ENCODE peak calls at places on chromosome 14, in eight cellular contexts. W, K, F, R, N, S, A and L are unnamed samples. For H3K27me3 and H3K4me1, the result is how much of the 10 kb centered on the place peaks cover.

GRCh38 chr14:24079521-24080141 is 8.3 kb downstream of the CPNE6 start:
- DNase-seq in W (no peak), K (no peak), F (no peak), R (no peak), N (no peak), S (peak), A (no peak), L (no peak)

GRCh38 chr14:99946652-99947489 is 118.4 kb upstream of the EVL start:
- DNase-seq in W (no peak), K (no peak), F (no peak), R (peak), N (peak), S (peak), A (peak), L (no peak)

GRCh38 chr14:72965249-72965648 is 39.0 kb downstream of the DCAF4 start:
- DNase-seq in W (no peak), K (no peak), F (no peak), R (no peak), N (no peak), S (no peak), A (no peak), L (no peak)

GRCh38 chr14:105864116-105864515 is 337.7 kb downstream of the TMEM121 start:
- DNase-seq in W (no peak), K (peak), F (no peak), R (peak), N (no peak), S (no peak), A (peak), L (no peak)

GRCh38 chr14:103932791-103933490 is 4.7 kb downstream of the TDRD9 start:
- DNase-seq in W (no peak), K (no peak), F (no peak), R (no peak), N (no peak), S (no peak), A (no peak), L (no peak)

GRCh38 chr14:24389266-24389855 is 9.4 kb upstream of the NYNRIN start:
- DNase-seq in W (no peak), K (no peak), F (no peak), R (no peak), N (no peak), S (no peak), A (no peak), L (no peak)

GRCh38 chr14:21248338-21248737 is 20.9 kb downstream of the HNRNPC start:
- DNase-seq in W (no peak), K (no peak), F (no peak), R (no peak), N (no peak), S (no peak), A (no peak), L (no peak)

GRCh38 chr14:95876769-95877490 is at the start of gene TUNAR:
- DNase-seq in W (no peak), K (no peak), F (no peak), R (peak), N (no peak), S (peak), A (no peak), L (no peak)

GRCh38 chr14:95666450-95666849 is 19.8 kb upstream of the TCL1B start:
- DNase-seq in W (no peak), K (no peak), F (no peak), R (no peak), N (no peak), S (no peak), A (no peak), L (no peak)

GRCh38 chr14:34931206-34931605 is 51.6 kb upstream of the SRP54 start:
- DNase-seq in W (no peak), K (no peak), F (no peak), R (no peak), N (peak), S (no peak), A (no peak), L (no peak)

GRCh38 chr14:22071001-22071400 is 397.4 kb upstream of the OR4E1 start:
- DNase-seq in W (no peak), K (no peak), F (no peak), R (no peak), N (peak), S (no peak), A (no peak), L (no peak)

GRCh38 chr14:103522649-103523582 is at the start of gene CKB:
- DNase-seq in W (peak), K (peak), F (peak), R (peak), N (peak), S (peak), A (peak), L (no peak)

GRCh38 chr14:100747736-100748135 is 21.0 kb downstream of the DLK1 start:
- DNase-seq in W (no peak), K (no peak), F (no peak), R (no peak), N (no peak), S (no peak), A (peak), L (no peak)

GRCh38 chr14:78254911-78255431 is 84.8 kb downstream of the NRXN3 start:
- DNase-seq in W (peak), K (no peak), F (no peak), R (no peak), N (no peak), S (no peak), A (no peak), L (no peak)

GRCh38 chr14:44897844-44898151 is 63.9 kb downstream of the KLHL28 start:
- DNase-seq in W (no peak), K (no peak), F (no peak), R (no peak), N (no peak), S (no peak), A (no peak), L (no peak)

GRCh38 chr14:55121146-55121545 is 7.9 kb upstream of the LGALS3 start:
- DNase-seq in W (no peak), K (no peak), F (no peak), R (no peak), N (peak), S (no peak), A (no peak), L (no peak)

GRCh38 chr14:63875311-63875710 is 22.5 kb downstream of the SYNE2 start:
- DNase-seq in W (no peak), K (no peak), F (no peak), R (no peak), N (no peak), S (no peak), A (no peak), L (no peak)

GRCh38 chr14:70640938-70641547 is 673 bp upstream of the TTC9 start:
- DNase-seq in W (peak), K (peak), F (no peak), R (peak), N (peak), S (peak), A (peak), L (no peak)

GRCh38 chr14:41668346-41668745 is 61.7 kb downstream of the LRFN5 start:
- DNase-seq in W (no peak), K (no peak), F (no peak), R (no peak), N (no peak), S (no peak), A (no peak), L (no peak)

GRCh38 chr14:68787235-68787727 is 5.6 kb downstream of the ZFP36L1 start:
- DNase-seq in W (peak), K (peak), F (no peak), R (peak), N (peak), S (no peak), A (peak), L (no peak)

GRCh38 chr14:69615471-69616407 is 4.3 kb downstream of the SUSD6 start:
- DNase-seq in W (peak), K (peak), F (peak), R (peak), N (peak), S (no peak), A (peak), L (peak)

GRCh38 chr14:78399316-78399889 is 229.2 kb downstream of the NRXN3 start:
- DNase-seq in W (no peak), K (no peak), F (no peak), R (peak), N (no peak), S (peak), A (no peak), L (no peak)

GRCh38 chr14:22448905-22449611 is 140.0 kb downstream of the DAD1 start:
- DNase-seq in W (no peak), K (no peak), F (no peak), R (no peak), N (no peak), S (no peak), A (no peak), L (no peak)

GRCh38 chr14:74566174-74567125 is 45.6 kb downstream of the LTBP2 start:
- DNase-seq in W (no peak), K (no peak), F (no peak), R (no peak), N (no peak), S (no peak), A (no peak), L (no peak)

GRCh38 chr14:106218189-106218588 is 691.8 kb downstream of the TMEM121 start:
- DNase-seq in W (no peak), K (no peak), F (no peak), R (no peak), N (no peak), S (no peak), A (no peak), L (no peak)

GRCh38 chr14:71579331-71579730 is 352.9 kb upstream of the RGS6 start:
- DNase-seq in W (no peak), K (no peak), F (no peak), R (no peak), N (no peak), S (no peak), A (no peak), L (no peak)

GRCh38 chr14:92584221-92584620 is 70.6 kb downstream of the RIN3 start:
- DNase-seq in W (no peak), K (no peak), F (no peak), R (no peak), N (no peak), S (no peak), A (peak), L (no peak)

GRCh38 chr14:95314609-95315008 is 5.1 kb downstream of the CLMN start:
- DNase-seq in W (peak), K (no peak), F (no peak), R (no peak), N (peak), S (no peak), A (no peak), L (no peak)

GRCh38 chr14:33647385-33647786 is 303.5 kb downstream of the EGLN3 start:
- DNase-seq in W (no peak), K (no peak), F (peak), R (no peak), N (no peak), S (no peak), A (no peak), L (no peak)

GRCh38 chr14:100108840-100109593 is 43.8 kb downstream of the EVL start:
- DNase-seq in W (no peak), K (no peak), F (no peak), R (no peak), N (no peak), S (no peak), A (peak), L (no peak)

GRCh38 chr14:103390605-103391004 is 5.4 kb downstream of the MARK3 start:
- DNase-seq in W (no peak), K (no peak), F (no peak), R (no peak), N (no peak), S (no peak), A (no peak), L (no peak)

GRCh38 chr14:68964300-68965093 is 14.6 kb downstream of the ACTN1 start:
- DNase-seq in W (no peak), K (no peak), F (no peak), R (no peak), N (peak), S (no peak), A (no peak), L (no peak)

GRCh38 chr14:100891051-100891450 is 12.5 kb downstream of the RTL1 start:
- DNase-seq in W (peak), K (peak), F (no peak), R (peak), N (peak), S (no peak), A (peak), L (no peak)

GRCh38 chr14:32476532-32476931 is 147.4 kb downstream of the AKAP6 start:
- DNase-seq in W (no peak), K (no peak), F (no peak), R (no peak), N (no peak), S (no peak), A (no peak), L (no peak)

GRCh38 chr14:49405291-49405690 is 180.9 kb downstream of the RPS29 start:
- DNase-seq in W (no peak), K (no peak), F (peak), R (no peak), N (no peak), S (no peak), A (no peak), L (no peak)

GRCh38 chr14:93045965-93046695 is 69.6 kb downstream of the ITPK1 start:
- DNase-seq in W (no peak), K (no peak), F (no peak), R (no peak), N (no peak), S (no peak), A (no peak), L (no peak)

GRCh38 chr14:79543966-79544365 is 667.3 kb downstream of the DIO2 start:
- DNase-seq in W (no peak), K (no peak), F (no peak), R (peak), N (no peak), S (peak), A (no peak), L (no peak)

GRCh38 chr14:31206536-31207286 is 882 bp downstream of the HECTD1 start:
- DNase-seq in W (peak), K (peak), F (peak), R (peak), N (peak), S (peak), A (peak), L (no peak)

GRCh38 chr14:28769358-28769757 is 2.8 kb downstream of the FOXG1 start:
- DNase-seq in W (no peak), K (no peak), F (no peak), R (no peak), N (no peak), S (no peak), A (no peak), L (no peak)
- H3K27me3 ChIP-seq in W (under half), K (under half), F (half or more), R (under half), N (half or more), S (half or more), A (half or more), L (half or more)

DNA sequence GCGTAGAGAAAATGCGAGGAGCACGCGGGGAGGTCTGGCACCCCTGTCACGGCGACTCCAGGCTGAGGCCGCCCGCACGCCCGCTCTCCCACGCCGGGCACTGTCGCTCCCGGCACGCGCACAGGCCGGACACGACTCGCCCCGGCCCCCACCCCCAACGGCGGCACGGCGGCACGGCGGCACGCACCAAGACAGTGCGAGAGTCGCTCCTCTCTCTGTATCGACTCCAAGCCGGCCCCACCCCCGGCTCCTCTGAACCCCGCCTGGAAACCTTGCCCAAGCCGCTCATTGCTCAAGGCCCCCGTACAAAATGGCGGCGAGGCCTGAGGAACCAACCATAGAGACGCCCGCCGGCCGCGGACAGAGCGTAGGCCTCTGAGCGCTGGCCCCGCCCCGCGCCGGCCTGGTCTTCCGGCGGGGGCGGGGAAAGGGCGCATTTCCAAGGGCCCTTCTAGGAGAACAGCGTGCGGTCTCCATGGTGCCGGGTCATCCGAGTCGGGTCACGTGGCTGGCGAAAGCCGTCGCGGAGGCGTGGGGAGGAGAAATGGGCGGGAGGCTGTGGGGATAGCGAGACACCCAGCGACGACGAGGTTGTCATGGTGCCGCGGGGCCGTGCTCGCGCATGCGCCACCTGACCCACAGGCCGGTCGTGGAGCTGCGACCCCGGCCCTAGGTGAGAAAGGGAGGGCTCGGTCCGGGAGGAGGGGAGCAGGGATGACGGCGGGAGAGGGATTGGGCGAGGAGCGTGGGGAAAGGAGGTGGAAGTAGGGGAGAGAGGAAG is at the start of gene CIPC:
- DNase-seq in W (peak), K (peak), F (peak), R (peak), N (peak), S (peak), A (peak), L (peak)
- TF ChIP-seq POLR2A in W (peak), K (peak), F (peak), R (peak), N (peak), S (no peak), A (peak), L (peak)

GRCh38 chr14:50820786-50821185 is 10.2 kb downstream of the NIN start:
- DNase-seq in W (no peak), K (no peak), F (no peak), R (no peak), N (no peak), S (no peak), A (no peak), L (no peak)
- H3K4me1 ChIP-seq in W (under half), K (under half), F (under half), R (under half), N (under half), S (under half), A (under half), L (under half)

GRCh38 chr14:36675581-36675980 is 13.9 kb downstream of the PAX9 start:
- DNase-seq in W (no peak), K (no peak), F (no peak), R (no peak), N (no peak), S (no peak), A (no peak), L (no peak)
- H3K27me3 ChIP-seq in W (under half), K (under half), F (under half), R (under half), N (half or more), S (under half), A (under half), L (under half)